ENCODE peak calls at places on chromosomes 13 and 19, in eight cellular contexts. One of them, this sample, is unnamed.

GRCh38 chr13:100506154-100506553 is 82.4 kb downstream of the GGACT start:
- DNase-seq in MCF 10A: no peak
- DNase-seq in activated T-cell treated with anti-CD3 and anti-CD28 coated beads, Interleukin-2, amount 50 U/mL, for 1 hour: no peak
- DNase-seq in AG08395: no peak
- DNase-seq in Daoy: no peak
- DNase-seq in aorta: no peak
- DNase-seq in stimulated activated CD8-positive, alpha-beta memory T cell treated with anti-CD3 and anti-CD28 coated beads, Interleukin-7, amount 100 ng/mL, for 1 hour: no peak
- DNase-seq in lung microvascular endothelial cell: no peak
- DNase-seq in this sample: no peak

GRCh38 chr13:44438234-44438579 is 64.6 kb downstream of the SERP2 start:
- DNase-seq in MCF 10A: no peak
- DNase-seq in activated T-cell treated with anti-CD3 and anti-CD28 coated beads, Interleukin-2, amount 50 U/mL, for 1 hour: no peak
- DNase-seq in AG08395: no peak
- DNase-seq in Daoy: no peak
- DNase-seq in aorta: no peak
- DNase-seq in stimulated activated CD8-positive, alpha-beta memory T cell treated with anti-CD3 and anti-CD28 coated beads, Interleukin-7, amount 100 ng/mL, for 1 hour: no peak
- DNase-seq in lung microvascular endothelial cell: no peak
- DNase-seq in this sample: no peak

GRCh38 chr13:51971520-51972426 is 39.5 kb downstream of the ATP7B start:
- DNase-seq in MCF 10A: no peak
- DNase-seq in activated T-cell treated with anti-CD3 and anti-CD28 coated beads, Interleukin-2, amount 50 U/mL, for 1 hour: no peak
- DNase-seq in AG08395: no peak
- DNase-seq in Daoy: no peak
- DNase-seq in aorta: no peak
- DNase-seq in stimulated activated CD8-positive, alpha-beta memory T cell treated with anti-CD3 and anti-CD28 coated beads, Interleukin-7, amount 100 ng/mL, for 1 hour: no peak
- DNase-seq in lung microvascular endothelial cell: no peak
- DNase-seq in this sample: no peak

GRCh38 chr13:75635101-75635620 is 969 bp upstream of the LMO7 start:
- DNase-seq in MCF 10A: no peak
- DNase-seq in activated T-cell treated with anti-CD3 and anti-CD28 coated beads, Interleukin-2, amount 50 U/mL, for 1 hour: no peak
- DNase-seq in AG08395: no peak
- DNase-seq in Daoy: peak; percentile 2
- DNase-seq in aorta: peak; percentile 75
- DNase-seq in stimulated activated CD8-positive, alpha-beta memory T cell treated with anti-CD3 and anti-CD28 coated beads, Interleukin-7, amount 100 ng/mL, for 1 hour: no peak
- DNase-seq in lung microvascular endothelial cell: peak; percentile 7
- DNase-seq in this sample: no peak

GRCh38 chr13:41064493-41064892 is 3.2 kb downstream of the WBP4 start:
- DNase-seq in MCF 10A: peak; percentile 41
- DNase-seq in activated T-cell treated with anti-CD3 and anti-CD28 coated beads, Interleukin-2, amount 50 U/mL, for 1 hour: no peak
- DNase-seq in AG08395: peak; percentile 71
- DNase-seq in Daoy: no peak
- DNase-seq in aorta: no peak
- DNase-seq in stimulated activated CD8-positive, alpha-beta memory T cell treated with anti-CD3 and anti-CD28 coated beads, Interleukin-7, amount 100 ng/mL, for 1 hour: no peak
- DNase-seq in lung microvascular endothelial cell: peak; percentile 79
- DNase-seq in this sample: peak; percentile 47

GRCh38 chr19:2923510-2923909 is 21.3 kb downstream of the ZNF77 start:
- DNase-seq in MCF 10A: peak; percentile 74
- DNase-seq in activated T-cell treated with anti-CD3 and anti-CD28 coated beads, Interleukin-2, amount 50 U/mL, for 1 hour: no peak
- DNase-seq in AG08395: peak; percentile 78
- DNase-seq in Daoy: no peak
- DNase-seq in aorta: no peak
- DNase-seq in stimulated activated CD8-positive, alpha-beta memory T cell treated with anti-CD3 and anti-CD28 coated beads, Interleukin-7, amount 100 ng/mL, for 1 hour: no peak
- DNase-seq in lung microvascular endothelial cell: no peak
- DNase-seq in this sample: peak; percentile 59

GRCh38 chr13:21583496-21583895 is 20.5 kb downstream of the MICU2 start:
- DNase-seq in MCF 10A: no peak
- DNase-seq in activated T-cell treated with anti-CD3 and anti-CD28 coated beads, Interleukin-2, amount 50 U/mL, for 1 hour: no peak
- DNase-seq in AG08395: peak; percentile 14
- DNase-seq in Daoy: no peak
- DNase-seq in aorta: no peak
- DNase-seq in stimulated activated CD8-positive, alpha-beta memory T cell treated with anti-CD3 and anti-CD28 coated beads, Interleukin-7, amount 100 ng/mL, for 1 hour: no peak
- DNase-seq in lung microvascular endothelial cell: peak; percentile 93
- DNase-seq in this sample: peak; percentile 19

GRCh38 chr13:79987761-79988160 is 353.2 kb downstream of the SPRY2 start:
- DNase-seq in MCF 10A: no peak
- DNase-seq in activated T-cell treated with anti-CD3 and anti-CD28 coated beads, Interleukin-2, amount 50 U/mL, for 1 hour: no peak
- DNase-seq in AG08395: no peak
- DNase-seq in Daoy: no peak
- DNase-seq in aorta: no peak
- DNase-seq in stimulated activated CD8-positive, alpha-beta memory T cell treated with anti-CD3 and anti-CD28 coated beads, Interleukin-7, amount 100 ng/mL, for 1 hour: no peak
- DNase-seq in lung microvascular endothelial cell: no peak
- DNase-seq in this sample: no peak

GRCh38 chr13:46165485-46166220 is 16.3 kb downstream of the LCP1 start:
- DNase-seq in MCF 10A: no peak
- DNase-seq in activated T-cell treated with anti-CD3 and anti-CD28 coated beads, Interleukin-2, amount 50 U/mL, for 1 hour: no peak
- DNase-seq in AG08395: no peak
- DNase-seq in Daoy: peak; percentile 69
- DNase-seq in aorta: no peak
- DNase-seq in stimulated activated CD8-positive, alpha-beta memory T cell treated with anti-CD3 and anti-CD28 coated beads, Interleukin-7, amount 100 ng/mL, for 1 hour: no peak
- DNase-seq in lung microvascular endothelial cell: no peak
- DNase-seq in this sample: peak; percentile 20

GRCh38 chr13:78719367-78719766 is 60.4 kb upstream of the OBI1 start:
- DNase-seq in MCF 10A: no peak
- DNase-seq in activated T-cell treated with anti-CD3 and anti-CD28 coated beads, Interleukin-2, amount 50 U/mL, for 1 hour: no peak
- DNase-seq in AG08395: no peak
- DNase-seq in Daoy: no peak
- DNase-seq in aorta: no peak
- DNase-seq in stimulated activated CD8-positive, alpha-beta memory T cell treated with anti-CD3 and anti-CD28 coated beads, Interleukin-7, amount 100 ng/mL, for 1 hour: no peak
- DNase-seq in lung microvascular endothelial cell: no peak
- DNase-seq in this sample: no peak

GRCh38 chr13:29522044-29522685 is 73.3 kb downstream of the SLC7A1 start:
- DNase-seq in MCF 10A: peak; percentile 54
- DNase-seq in activated T-cell treated with anti-CD3 and anti-CD28 coated beads, Interleukin-2, amount 50 U/mL, for 1 hour: no peak
- DNase-seq in AG08395: peak; percentile 93
- DNase-seq in Daoy: peak; percentile 82
- DNase-seq in aorta: no peak
- DNase-seq in stimulated activated CD8-positive, alpha-beta memory T cell treated with anti-CD3 and anti-CD28 coated beads, Interleukin-7, amount 100 ng/mL, for 1 hour: no peak
- DNase-seq in lung microvascular endothelial cell: no peak
- DNase-seq in this sample: peak; percentile 88

GRCh38 chr19:5016781-5017180 is 47.9 kb downstream of the KDM4B start:
- DNase-seq in MCF 10A: no peak
- DNase-seq in activated T-cell treated with anti-CD3 and anti-CD28 coated beads, Interleukin-2, amount 50 U/mL, for 1 hour: no peak
- DNase-seq in AG08395: no peak
- DNase-seq in Daoy: no peak
- DNase-seq in aorta: no peak
- DNase-seq in stimulated activated CD8-positive, alpha-beta memory T cell treated with anti-CD3 and anti-CD28 coated beads, Interleukin-7, amount 100 ng/mL, for 1 hour: no peak
- DNase-seq in lung microvascular endothelial cell: no peak
- DNase-seq in this sample: no peak

This sample was measured in astrocyte of the cerebellum.